ENCODE peak calls at places on chromosomes 2 and 18, in ten cellular contexts. I is HFFc6; U is NCI-H2171 treated with DMSO at 0.1 percent for 48 hours; Z is stimulated activated CD8-positive, alpha-beta memory T cell treated with anti-CD3 and anti-CD28 coated beads, Interleukin-4, amount 100 ng/mL, for 24 hours; B is MM.1S; L is CD8-positive, alpha-beta memory T cell; N is EL; G is activated CD4-positive, alpha-beta T cell treated with anti-CD3 and anti-CD28 coated beads, Interleukin-2, amount 10 ng/mL, durations not matched to agents 7 days and 5 days; X is foreskin keratinocyte; A is kidney glomerular epithelial cell. D is an unnamed sample.

GRCh38 chr2:10012963-10013461 is 30.3 kb upstream of the KLF11 start:
- DNase-seq in A (no peak), N (no peak), I (no peak), G (no peak), X (no peak), Z (no peak), L (no peak), U (no peak), B (no peak), D (no peak)

GRCh38 chr2:225010804-225011203 is 31.5 kb downstream of the DOCK10 start:
- DNase-seq in A (peak), X (peak), B (no peak), N (peak), U (no peak), G (no peak), I (peak), L (no peak), Z (no peak), D (no peak)

GRCh38 chr2:232897971-232898408 is 27.9 kb downstream of the SNORC start:
- DNase-seq in G (no peak), N (no peak), A (no peak), B (no peak), L (no peak), Z (no peak), I (no peak), X (no peak), U (no peak), D (no peak)

GRCh38 chr2:24924732-24925131 is 4.7 kb upstream of the ADCY3 start:
- DNase-seq in B (no peak), N (no peak), I (no peak), A (no peak), G (no peak), L (no peak), Z (no peak), X (no peak), U (no peak), D (no peak)

GRCh38 chr2:103132536-103133217 is 370.8 kb downstream of the TMEM182 start:
- DNase-seq in Z (peak), G (peak), N (no peak), B (peak), L (no peak), X (no peak), A (no peak), I (no peak), U (no peak), D (no peak)

GRCh38 chr2:152352616-152353015 is 17.6 kb downstream of the FMNL2 start:
- DNase-seq in A (no peak), Z (no peak), X (no peak), U (no peak), N (no peak), I (no peak), L (no peak), G (no peak), B (no peak), D (no peak)

GRCh38 chr2:160425394-160425793 is 68.2 kb downstream of the RBMS1 start:
- DNase-seq in L (no peak), Z (no peak), G (no peak), A (peak), I (peak), N (peak), U (no peak), X (no peak), B (no peak), D (no peak)

GRCh38 chr2:47890711-47891368 is 15.5 kb downstream of the FBXO11 start:
- DNase-seq in N (peak), A (no peak), Z (no peak), B (no peak), U (no peak), G (no peak), X (no peak), I (no peak), L (no peak), D (no peak)

GRCh38 chr18:36366994-36367839 is 69.7 kb downstream of the FHOD3 start:
- DNase-seq in X (no peak), N (no peak), B (no peak), L (no peak), Z (no peak), A (no peak), U (peak), G (no peak), I (no peak), D (peak)

GRCh38 chr2:232687382-232688160 is 9.6 kb upstream of the GIGYF2 start:
- DNase-seq in B (peak), U (peak), G (no peak), A (no peak), L (no peak), N (no peak), Z (no peak), X (no peak), I (no peak), D (no peak)

GRCh38 chr2:68225119-68225632 is 27.2 kb downstream of the PPP3R1 start:
- DNase-seq in I (no peak), N (peak), X (peak), U (no peak), B (peak), Z (no peak), L (no peak), G (peak), A (no peak), D (no peak)

GRCh38 chr2:46644690-46645385 is 165.5 kb downstream of the TMEM247 start:
- DNase-seq in X (no peak), U (peak), A (no peak), B (no peak), N (peak), I (peak), G (no peak), L (no peak), Z (no peak), D (no peak)

GRCh38 chr18:64244571-64244970 is 95.7 kb upstream of the LINC00305 start:
- DNase-seq in U (peak), I (no peak), N (no peak), L (no peak), B (no peak), A (no peak), Z (no peak), X (no peak), G (no peak), D (no peak)

GRCh38 chr2:7111626-7112025 is 194.4 kb downstream of the RNF144A start:
- DNase-seq in X (peak), L (no peak), I (no peak), B (peak), Z (no peak), A (peak), N (no peak), U (peak), G (no peak), D (no peak)

GRCh38 chr2:160208662-160209229 is 8.7 kb upstream of the ITGB6 start:
- DNase-seq in I (no peak), Z (no peak), G (no peak), L (no peak), A (no peak), X (no peak), B (no peak), N (no peak), U (no peak), D (no peak)

GRCh38 chr18:58337688-58338087 is 291.2 kb downstream of the ALPK2 start:
- DNase-seq in U (no peak), A (no peak), L (no peak), I (no peak), B (no peak), X (no peak), G (no peak), N (no peak), Z (no peak), D (no peak)

GRCh38 chr18:80109676-80110078 is 615 bp downstream of the ADNP2 start:
- DNase-seq in L (no peak), N (peak), X (peak), U (peak), A (peak), G (peak), Z (no peak), B (no peak), I (peak), D (peak)

GRCh38 chr2:58539973-58540372 is 298.8 kb upstream of the FANCL start:
- DNase-seq in U (peak), A (no peak), X (peak), N (no peak), I (no peak), Z (no peak), L (no peak), B (no peak), G (no peak), D (no peak)

GRCh38 chr2:64770781-64771334 is 117.1 kb upstream of the SERTAD2 start:
- DNase-seq in A (peak), N (peak), G (no peak), L (no peak), I (peak), U (peak), Z (no peak), B (no peak), X (peak), D (no peak)

GRCh38 chr2:40248294-40248693 is 203.6 kb downstream of the SLC8A1 start:
- DNase-seq in X (no peak), G (no peak), L (no peak), B (no peak), N (no peak), A (no peak), U (no peak), Z (no peak), I (no peak), D (no peak)

GRCh38 chr2:14994721-14995120 is 362.2 kb downstream of the LRATD1 start:
- DNase-seq in B (no peak), Z (no peak), N (no peak), L (no peak), I (no peak), G (no peak), U (no peak), X (peak), A (no peak), D (no peak)

GRCh38 chr2:85846411-85846810 is 42.4 kb downstream of the ST3GAL5 start:
- DNase-seq in B (no peak), X (no peak), U (no peak), G (no peak), L (no peak), I (peak), Z (no peak), A (peak), N (peak), D (no peak)

GRCh38 chr2:118319271-118319684 is 231.0 kb downstream of the INSIG2 start:
- DNase-seq in Z (no peak), I (no peak), G (no peak), X (no peak), U (no peak), A (no peak), N (no peak), L (no peak), B (no peak), D (no peak)

GRCh38 chr2:154370873-154371272 is 327.6 kb upstream of the KCNJ3 start:
- DNase-seq in I (no peak), N (no peak), G (no peak), B (no peak), U (peak), Z (no peak), X (no peak), L (no peak), A (no peak), D (no peak)

GRCh38 chr2:949384-949893 is 1.2 kb upstream of the SNTG2 start:
- DNase-seq in X (no peak), N (no peak), A (no peak), U (peak), L (no peak), B (no peak), Z (no peak), G (no peak), I (no peak), D (no peak)

GRCh38 chr2:143477724-143478443 is 348.7 kb downstream of the ARHGAP15 start:
- DNase-seq in A (no peak), G (no peak), U (no peak), Z (no peak), L (no peak), I (no peak), B (no peak), X (no peak), N (no peak), D (no peak)

GRCh38 chr2:233816771-233817170 is 37.6 kb downstream of the HJURP start:
- DNase-seq in Z (no peak), N (no peak), A (no peak), B (no peak), L (no peak), I (no peak), X (no peak), U (no peak), G (no peak), D (no peak)

GRCh38 chr2:9668686-9669338 is 38.0 kb upstream of the YWHAQ start:
- DNase-seq in A (no peak), G (no peak), Z (no peak), X (no peak), I (no peak), U (peak), B (no peak), L (no peak), N (no peak), D (no peak)

GRCh38 chr2:69978157-69978904 is 16.9 kb upstream of the ASPRV1 start:
- DNase-seq in Z (no peak), L (no peak), B (no peak), U (no peak), X (peak), N (no peak), A (no peak), G (no peak), I (no peak), D (no peak)

GRCh38 chr2:234588054-234588430 is 91.2 kb upstream of the ARL4C start:
- DNase-seq in B (no peak), X (no peak), L (no peak), N (no peak), Z (no peak), A (no peak), I (no peak), G (no peak), U (no peak), D (no peak)

GRCh38 chr2:120428748-120429147 is 82.8 kb downstream of the INHBB start:
- DNase-seq in L (no peak), X (no peak), A (no peak), U (peak), I (no peak), N (no peak), Z (no peak), G (no peak), B (no peak), D (no peak)

GRCh38 chr2:43950383-43951008 is 45.3 kb downstream of the LRPPRC start:
- DNase-seq in G (peak), A (peak), N (peak), I (peak), B (peak), Z (no peak), U (peak), X (peak), L (no peak), D (no peak)

GRCh38 chr2:8234757-8235374 is 447.0 kb upstream of the ID2 start:
- DNase-seq in U (no peak), G (no peak), N (no peak), B (peak), Z (no peak), A (peak), I (no peak), L (no peak), X (no peak), D (no peak)

GRCh38 chr18:50340078-50340477 is 34.8 kb upstream of the SKA1 start:
- DNase-seq in X (no peak), Z (no peak), I (no peak), L (no peak), G (no peak), U (no peak), A (no peak), N (no peak), B (no peak), D (no peak)

GRCh38 chr18:31510319-31510718 is 12.3 kb downstream of the DSG2 start:
- DNase-seq in G (no peak), B (no peak), N (no peak), U (no peak), X (peak), A (peak), L (no peak), I (no peak), Z (no peak), D (no peak)

GRCh38 chr2:215843579-215843978 is 169.8 kb downstream of the MREG start:
- DNase-seq in L (no peak), A (peak), I (peak), N (peak), Z (no peak), X (peak), U (peak), G (no peak), B (no peak), D (peak)

GRCh38 chr18:69787825-69788547 is 159.7 kb downstream of the CD226 start:
- DNase-seq in N (peak), Z (no peak), G (no peak), I (peak), B (no peak), X (peak), U (no peak), L (no peak), A (peak), D (no peak)

GRCh38 chr2:108305901-108306300 is 17.2 kb downstream of the SULT1C2 start:
- DNase-seq in I (no peak), L (no peak), N (peak), X (peak), Z (no peak), U (no peak), A (no peak), G (no peak), B (no peak), D (no peak)

GRCh38 chr2:105712166-105712915 is 32.4 kb upstream of the NCK2 start:
- DNase-seq in L (no peak), I (no peak), N (peak), G (no peak), X (peak), A (peak), B (no peak), U (peak), Z (no peak), D (no peak)